ENCODE peak calls at places on chromosomes 12 and 14, in four cellular contexts. L, G, K and X are unnamed samples.

GRCh38 chr12:2647186-2647585 is 147.6 kb upstream of the FKBP4 start:
- DNase-seq in L (no peak), G (peak; percentile 30), K (no peak), X (no peak)

GRCh38 chr12:20514598-20514997 is 146.3 kb downstream of the PDE3A start:
- DNase-seq in L (no peak), G (no peak), K (no peak), X (no peak)

GRCh38 chr12:98741229-98741614 is 96.1 kb downstream of the APAF1 start:
- DNase-seq in L (no peak), G (no peak), K (no peak), X (no peak)

GRCh38 chr12:73514672-73515071 is 1023.0 kb upstream of the ATXN7L3B start:
- DNase-seq in L (no peak), G (no peak), K (no peak), X (no peak)

GRCh38 chr12:51832708-51833107 is 15.8 kb downstream of the FIGNL2 start:
- DNase-seq in L (no peak), G (no peak), K (no peak), X (no peak)

GRCh38 chr12:132178801-132179401 is 34.6 kb downstream of the NOC4L start:
- DNase-seq in L (no peak), G (no peak), K (no peak), X (no peak)

GRCh38 chr14:50230601-50231474 is 540 bp downstream of the SOS2 start:
- DNase-seq in L (peak; percentile 69), G (peak; percentile 78), K (peak; percentile 66), X (no peak)

GRCh38 chr14:59336078-59336477 is 129.1 kb downstream of the GPR135 start:
- DNase-seq in L (no peak), G (no peak), K (no peak), X (no peak)

GRCh38 chr12:94263905-94264655 is 115.7 kb downstream of the PLXNC1 start:
- DNase-seq in L (no peak), G (no peak), K (peak; percentile 30), X (no peak)

GRCh38 chr12:113899042-113899843 is 66.9 kb downstream of the RBM19 start:
- DNase-seq in L (no peak), G (no peak), K (no peak), X (no peak)

GRCh38 chr12:89350661-89351488 is 1.4 kb downstream of the DUSP6 start:
- DNase-seq in L (peak; percentile 16), G (peak; percentile 69), K (no peak), X (no peak)

GRCh38 chr12:4781212-4781611 is 61.0 kb downstream of the GALNT8 start:
- DNase-seq in L (no peak), G (no peak), K (no peak), X (no peak)

GRCh38 chr14:93016275-93016845 is 93.4 kb downstream of the CHGA start:
- DNase-seq in L (no peak), G (no peak), K (no peak), X (no peak)

GRCh38 chr14:87334997-87335675 is 657.8 kb downstream of the GALC start:
- DNase-seq in L (no peak), G (no peak), K (no peak), X (no peak)

GRCh38 chr14:31170411-31170810 is 37.2 kb downstream of the HECTD1 start:
- DNase-seq in L (no peak), G (no peak), K (no peak), X (no peak)

GRCh38 chr14:88682495-88683114 is 110.1 kb downstream of the EML5 start:
- DNase-seq in L (peak; percentile 39), G (no peak), K (no peak), X (no peak)

GRCh38 chr14:99169776-99170356 is 102.1 kb downstream of the BCL11B start:
- DNase-seq in L (no peak), G (peak; percentile 20), K (no peak), X (no peak)

GRCh38 chr14:73757876-73758391 is 43.8 kb upstream of the PNMA1 start:
- DNase-seq in L (no peak), G (peak; percentile 70), K (no peak), X (no peak)

GRCh38 chr12:130115646-130116045 is 46.6 kb upstream of the FZD10 start:
- DNase-seq in L (no peak), G (no peak), K (no peak), X (no peak)

DNA sequence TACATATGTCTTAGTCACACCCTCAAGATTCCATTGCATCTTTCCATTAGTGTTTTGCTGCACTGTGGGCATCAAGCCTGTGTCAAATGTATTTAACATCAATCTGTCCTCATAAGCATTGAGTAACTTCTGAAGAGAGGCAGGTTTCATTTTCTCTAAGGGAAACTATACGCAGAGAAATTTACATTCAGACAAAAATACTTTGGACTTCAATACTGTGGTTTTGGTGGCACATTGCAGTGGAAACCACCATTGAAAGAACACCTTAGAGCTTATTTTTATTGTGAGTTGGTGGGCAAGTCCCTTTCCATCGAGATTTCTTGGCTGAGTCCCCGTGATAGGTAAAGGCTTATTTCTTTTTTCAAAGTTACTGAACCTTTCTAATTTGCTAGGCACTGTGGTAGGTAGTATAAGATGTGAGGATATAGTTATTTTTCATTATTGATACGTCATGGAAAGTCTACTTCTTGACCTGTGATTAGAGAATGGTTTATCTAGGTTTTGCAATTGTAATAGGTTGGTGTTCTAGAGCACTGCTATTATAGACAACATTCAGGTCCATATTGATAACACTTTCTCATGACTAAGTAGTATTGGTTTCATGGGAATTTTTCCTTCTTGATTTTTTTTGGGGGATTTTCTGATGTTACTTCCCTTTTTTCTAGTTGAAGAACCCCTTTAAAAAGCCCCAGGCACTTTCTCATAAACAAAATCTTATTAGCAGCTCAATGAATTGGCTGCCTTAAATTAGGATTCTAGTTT is 81.9 kb downstream of the CFAP54 start:
- DNase-seq in L (no peak), G (no peak), K (no peak), X (no peak)
- H3K4me3 ChIP-seq in L (no peak overlapping the region), G (no peak overlapping the region), K (no peak overlapping the region), X (no peak overlapping the region)

GRCh38 chr12:120662879-120663278 is 22.5 kb downstream of the CABP1 start:
- DNase-seq in L (no peak), G (no peak), K (no peak), X (no peak)
- H3K36me3 ChIP-seq in L (no peaks in the 10 kb centered on the region), G (no peaks in the 10 kb centered on the region), K (no peaks in the 10 kb centered on the region), X (no peaks in the 10 kb centered on the region)

GRCh38 chr12:120457133-120457532 is 10.9 kb downstream of the GATC start:
- DNase-seq in L (no peak), G (no peak), K (no peak), X (no peak)
- TF ChIP-seq CTCF in L (peak; percentile 12), G (no peak), K (no peak), X (peak; percentile 30)

DNA sequence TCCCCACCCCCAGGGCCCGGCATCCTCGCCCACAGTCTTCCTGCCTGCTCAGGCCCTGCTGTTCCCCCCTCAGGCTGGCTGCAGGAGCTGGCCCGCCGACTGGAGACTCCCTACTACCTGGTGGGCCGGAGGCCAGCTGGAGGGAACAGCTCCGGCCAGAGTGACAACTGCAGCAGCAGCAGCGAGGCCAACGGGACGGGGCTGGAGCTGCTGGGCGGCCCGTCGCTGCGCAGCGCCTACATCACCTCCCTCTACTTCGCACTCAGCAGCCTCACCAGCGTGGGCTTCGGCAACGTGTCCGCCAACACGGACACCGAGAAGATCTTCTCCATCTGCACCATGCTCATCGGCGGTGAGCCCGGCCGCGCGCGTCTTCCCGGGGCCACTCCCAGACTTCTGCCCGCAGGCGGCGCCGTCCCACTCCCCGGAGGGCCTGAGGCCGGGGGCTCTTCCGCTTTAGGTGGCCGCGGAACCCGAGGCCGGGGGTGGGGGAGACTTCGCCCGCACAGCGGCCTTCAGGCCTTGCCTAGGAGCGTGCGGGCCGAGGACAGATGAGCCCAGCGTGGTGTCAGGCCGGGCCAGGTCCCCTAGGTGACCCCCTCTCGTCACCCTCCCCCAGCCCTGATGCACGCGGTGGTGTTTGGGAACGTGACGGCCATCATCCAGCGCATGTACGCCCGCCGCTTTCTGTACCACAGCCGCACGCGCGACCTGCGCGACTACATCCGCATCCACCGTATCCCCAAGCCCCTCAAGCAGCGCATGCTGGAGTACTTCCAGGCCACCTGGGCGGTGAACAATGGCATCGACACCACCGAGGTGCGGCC is 10.2 kb downstream of the KCNH3 start:
- DNase-seq in L (peak; percentile 51), G (no peak), K (no peak), X (no peak)
- H3K4me3 ChIP-seq in L (no peak overlapping the region), G (peak overlapping the region; percentile 17), K (peak overlapping the region; percentile 20), X (no peak overlapping the region)

GRCh38 chr12:111448831-111449790 is 43.4 kb downstream of the SH2B3 start:
- DNase-seq in L (no peak), G (peak; percentile 47), K (no peak), X (no peak)
- H3K36me3 ChIP-seq in L (no peaks in the 10 kb centered on the region), G (peaks cover 16% of the 10 kb centered on the region), K (peaks cover 77% of the 10 kb centered on the region), X (peaks cover 5% of the 10 kb centered on the region)

DNA sequence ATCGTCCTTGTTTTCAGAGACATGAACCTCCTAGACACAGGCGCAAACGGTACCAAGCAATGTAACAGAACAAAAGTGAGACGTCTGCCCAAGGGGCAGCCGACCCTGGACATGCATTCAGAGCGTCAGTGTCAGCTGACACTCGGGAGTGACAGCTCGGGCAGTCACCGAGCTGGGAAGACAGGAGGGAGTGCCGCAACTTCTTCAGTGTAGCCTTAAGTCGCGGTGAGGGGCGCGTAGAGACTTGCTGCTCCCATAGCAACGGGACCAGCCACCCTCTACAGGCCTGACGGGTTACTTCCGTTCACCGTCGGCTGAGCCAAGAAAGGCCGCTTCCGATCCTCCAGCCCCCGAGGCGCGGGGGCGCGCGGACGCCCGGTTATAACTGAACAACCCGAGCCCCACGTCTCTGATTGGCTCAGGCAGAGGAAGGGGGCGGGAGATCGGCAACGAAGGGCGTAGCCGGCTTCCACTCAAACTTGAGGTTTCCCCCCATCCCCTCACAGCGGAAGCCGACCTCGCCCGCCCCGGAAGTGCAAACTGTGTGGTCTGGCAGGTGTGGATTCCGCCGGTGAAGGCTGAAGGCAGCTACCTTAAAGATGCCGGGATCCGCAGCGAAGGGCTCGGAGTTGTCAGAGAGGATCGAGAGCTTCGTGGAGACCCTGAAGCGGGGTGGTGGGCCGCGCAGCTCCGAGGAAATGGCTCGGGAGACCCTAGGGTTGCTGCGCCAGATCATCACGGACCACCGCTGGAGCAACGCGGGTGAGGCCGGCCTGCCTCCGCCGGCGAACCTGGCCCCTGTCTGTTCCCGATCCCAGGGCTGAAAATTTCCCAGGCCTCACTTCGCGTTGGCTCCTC is at the start of gene EIF2B2:
- DNase-seq in L (peak; percentile 98), G (peak; percentile 98), K (peak; percentile 98), X (peak; percentile 84)
- TF ChIP-seq CTCF in L (no peak), G (no peak), K (no peak), X (peak; percentile 3)